ENCODE peak calls at places on chromosomes 1 and 21, in seven cellular contexts. C, X, Z, D, S, N and B are unnamed samples.

GRCh38 chr1:64043976-64044375 is 159.4 kb upstream of the UBE2U start:
- DNase-seq in C (no peak), X (no peak), Z (no peak), D (peak; percentile 84), S (no peak), N (no peak), B (no peak)

GRCh38 chr1:68449901-68450300 is at the start of gene RPE65:
- DNase-seq in C (no peak), X (no peak), Z (no peak), D (peak; percentile 19), S (no peak), N (no peak), B (no peak)

GRCh38 chr1:94579876-94580294 is 38.3 kb upstream of the F3 start:
- DNase-seq in C (no peak), X (peak; percentile 75), Z (no peak), D (peak; percentile 92), S (no peak), N (peak; percentile 59), B (no peak)

GRCh38 chr1:223033658-223034057 is 109.4 kb downstream of the TLR5 start:
- DNase-seq in C (no peak), X (no peak), Z (no peak), D (no peak), S (no peak), N (no peak), B (no peak)

GRCh38 chr1:176949033-176949662 is 215.4 kb downstream of the ASTN1 start:
- DNase-seq in C (peak; percentile 12), X (no peak), Z (no peak), D (peak; percentile 74), S (peak; percentile 59), N (peak; percentile 33), B (no peak)

GRCh38 chr1:150268342-150268705 is 492 bp downstream of the APH1A start:
- DNase-seq in C (peak; percentile 81), X (no peak), Z (no peak), D (no peak), S (no peak), N (peak; percentile 24), B (peak; percentile 56)

GRCh38 chr1:34859442-34860200 is at the start of gene SMIM12:
- DNase-seq in C (peak; percentile 95), X (peak; percentile 53), Z (peak; percentile 82), D (peak; percentile 88), S (peak; percentile 96), N (peak; percentile 93), B (peak; percentile 69)

GRCh38 chr1:166840309-166841302 is 1.3 kb downstream of the POGK start:
- DNase-seq in C (no peak), X (no peak), Z (no peak), D (no peak), S (no peak), N (no peak), B (no peak)

GRCh38 chr21:8989883-8990325 is 1531.5 kb upstream of the TPTE start:
- DNase-seq in C (no peak), X (no peak), Z (no peak), D (no peak), S (no peak), N (peak; percentile 69), B (no peak)

GRCh38 chr1:183155939-183156338 is 30.1 kb upstream of the LAMC2 start:
- DNase-seq in C (no peak), X (no peak), Z (no peak), D (no peak), S (no peak), N (no peak), B (no peak)

GRCh38 chr1:9653783-9654517 is 2.4 kb downstream of the PIK3CD start:
- DNase-seq in C (peak; percentile 48), X (no peak), Z (no peak), D (no peak), S (no peak), N (no peak), B (peak; percentile 29)

GRCh38 chr1:183470961-183471747 is 1.1 kb upstream of the SMG7 start:
- DNase-seq in C (peak; percentile 79), X (no peak), Z (peak; percentile 66), D (peak; percentile 83), S (peak; percentile 83), N (peak; percentile 90), B (peak; percentile 49)

GRCh38 chr1:173894189-173894588 is 22.9 kb downstream of the SERPINC1 start:
- DNase-seq in C (no peak), X (no peak), Z (no peak), D (no peak), S (no peak), N (no peak), B (no peak)

GRCh38 chr21:43966946-43967512 is 45.1 kb upstream of the TRAPPC10 start:
- DNase-seq in C (no peak), X (no peak), Z (no peak), D (no peak), S (no peak), N (no peak), B (no peak)

GRCh38 chr1:227894831-227895451 is 52.8 kb downstream of the WNT9A start:
- DNase-seq in C (no peak), X (no peak), Z (no peak), D (no peak), S (peak; percentile 11), N (peak; percentile 0), B (no peak)

GRCh38 chr1:89198500-89199072 is at the start of gene GBP4:
- DNase-seq in C (peak; percentile 75), X (no peak), Z (peak; percentile 13), D (no peak), S (peak; percentile 53), N (peak; percentile 18), B (peak; percentile 43)

GRCh38 chr1:227424159-227424680 is 105.9 kb upstream of the CDC42BPA start:
- DNase-seq in C (no peak), X (no peak), Z (no peak), D (no peak), S (no peak), N (no peak), B (no peak)

GRCh38 chr1:43274125-43274803 is 4.5 kb downstream of the TMEM125 start:
- DNase-seq in C (peak; percentile 85), X (no peak), Z (peak; percentile 6), D (peak; percentile 86), S (no peak), N (no peak), B (peak; percentile 30)

GRCh38 chr1:31703431-31704260 is at the start of gene COL16A1:
- DNase-seq in C (no peak), X (no peak), Z (no peak), D (no peak), S (peak; percentile 90), N (no peak), B (no peak)

GRCh38 chr1:206809504-206810084 is 37.3 kb upstream of the IL10 start:
- DNase-seq in C (peak; percentile 72), X (no peak), Z (no peak), D (peak; percentile 51), S (no peak), N (peak; percentile 24), B (peak; percentile 33)